ENCODE peak calls at places on chromosome 17, in nine cellular contexts. G is activated T-cell treated with anti-CD3 and anti-CD28 coated beads, Interleukin-2, amount 50 U/mL, for 72 hours; Z is lower lobe of right lung; D is IMR-90; L is naive thymus-derived CD8-positive, alpha-beta T cell; I is activated CD8-positive, alpha-beta T cell treated with anti-CD3 and anti-CD28 coated beads, Interleukin-2, amount 10 ng/mL, durations not matched to agents 7 days and 5 days; C is HCT116; T is effector memory CD8-positive, alpha-beta T cell; N is stimulated activated effector memory CD8-positive, alpha-beta T cell treated with anti-CD3 and anti-CD28 coated beads, Interleukin-12 subunit alpha, Interleukin-12 subunit beta, amount 100 ng/mL, for 72 hours. A is an unnamed sample.

GRCh38 chr17:60158751-60159478 is 9.1 kb downstream of the CA4 start:
- ATAC-seq in G (no peak), Z (no peak), D (peak; percentile 72), L (no peak), I (no peak), C (no peak), T (no peak), N (no peak), A (no peak)

GRCh38 chr17:45144199-45145034 is 3.9 kb upstream of the HEXIM1 start:
- ATAC-seq in G (no peak), Z (peak; percentile 10), D (peak; percentile 19), L (no peak), I (no peak), C (no peak), T (no peak), N (no peak), A (no peak)

GRCh38 chr17:50451943-50452626 is 16.6 kb downstream of the CHAD start:
- ATAC-seq in G (no peak), Z (no peak), D (no peak), L (no peak), I (no peak), C (no peak), T (no peak), N (no peak), A (no peak)

GRCh38 chr17:71824671-71825070 is 296.1 kb upstream of the SOX9 start:
- ATAC-seq in G (no peak), Z (no peak), D (no peak), L (no peak), I (no peak), C (no peak), T (no peak), N (no peak), A (no peak)

GRCh38 chr17:78958556-78959191 is 21.0 kb downstream of the LGALS3BP start:
- ATAC-seq in G (no peak), Z (no peak), D (peak; percentile 40), L (no peak), I (no peak), C (peak; percentile 25), T (no peak), N (no peak), A (peak; percentile 48)

GRCh38 chr17:3626831-3627565 is 9.1 kb downstream of the SHPK start:
- ATAC-seq in G (no peak), Z (no peak), D (no peak), L (no peak), I (no peak), C (no peak), T (no peak), N (no peak), A (no peak)

GRCh38 chr17:49964539-49965521 is 4.2 kb upstream of the DLX4 start:
- ATAC-seq in G (no peak), Z (no peak), D (no peak), L (peak; percentile 62), I (peak; percentile 20), C (no peak), T (peak; percentile 16), N (peak; percentile 43), A (no peak)

GRCh38 chr17:77107506-77108433 is 33.0 kb upstream of the SEC14L1 start:
- ATAC-seq in G (peak; percentile 84), Z (no peak), D (peak; percentile 51), L (peak; percentile 87), I (peak; percentile 55), C (peak; percentile 18), T (peak; percentile 89), N (peak; percentile 95), A (no peak)

GRCh38 chr17:65594585-65594940 is 33.1 kb upstream of the AXIN2 start:
- ATAC-seq in G (peak; percentile 66), Z (no peak), D (peak; percentile 74), L (peak; percentile 24), I (peak; percentile 30), C (no peak), T (no peak), N (no peak), A (no peak)

GRCh38 chr17:79994602-79995001 is 41.1 kb downstream of the TBC1D16 start:
- ATAC-seq in G (no peak), Z (no peak), D (no peak), L (no peak), I (no peak), C (no peak), T (no peak), N (no peak), A (no peak)

GRCh38 chr17:68204736-68205135 is 43.1 kb upstream of the AMZ2 start:
- ATAC-seq in G (no peak), Z (peak; percentile 72), D (no peak), L (no peak), I (peak; percentile 11), C (peak; percentile 18), T (no peak), N (no peak), A (peak; percentile 58)